ENCODE peak calls at places on chromosomes 3 and 15, in nine cellular contexts. D, C, L, R, X, Y, Q, V and S are unnamed samples.

GRCh38 chr15:69523010-69524001 is 70.7 kb downstream of the RPLP1 start:
- DNase-seq in D (peak; percentile 68), C (peak; percentile 41), L (peak; percentile 66), R (peak; percentile 50), X (peak; percentile 82), Y (peak; percentile 48), Q (peak; percentile 11), V (peak; percentile 49), S (peak; percentile 61)

GRCh38 chr3:124272611-124273151 is 280.8 kb upstream of the ROPN1 start:
- DNase-seq in D (no peak), C (no peak), L (no peak), R (no peak), X (no peak), Y (no peak), Q (no peak), V (no peak), S (no peak)

GRCh38 chr15:80567721-80568157 is 127.4 kb upstream of the ABHD17C start:
- DNase-seq in D (no peak), C (no peak), L (peak; percentile 5), R (peak; percentile 11), X (peak; percentile 76), Y (peak; percentile 38), Q (peak; percentile 1), V (no peak), S (no peak)

GRCh38 chr15:62770752-62771151 is 271.8 kb upstream of the TPM1 start:
- DNase-seq in D (no peak), C (no peak), L (no peak), R (no peak), X (no peak), Y (no peak), Q (no peak), V (no peak), S (no peak)

GRCh38 chr3:71087109-71088018 is 496.2 kb downstream of the FOXP1 start:
- DNase-seq in D (no peak), C (no peak), L (no peak), R (peak; percentile 53), X (no peak), Y (peak; percentile 51), Q (peak; percentile 85), V (peak; percentile 91), S (no peak)

GRCh38 chr3:143016321-143016972 is 15.1 kb downstream of the U2SURP start:
- DNase-seq in D (no peak), C (no peak), L (no peak), R (no peak), X (no peak), Y (peak; percentile 41), Q (peak; percentile 15), V (peak; percentile 9), S (no peak)

GRCh38 chr3:155024006-155024638 is 56.0 kb upstream of the MME start:
- DNase-seq in D (no peak), C (no peak), L (no peak), R (no peak), X (no peak), Y (no peak), Q (no peak), V (no peak), S (no peak)

GRCh38 chr15:52527898-52528464 is 699 bp downstream of the MYO5A start:
- DNase-seq in D (peak; percentile 59), C (peak; percentile 21), L (peak; percentile 27), R (no peak), X (peak; percentile 64), Y (peak; percentile 61), Q (no peak), V (peak; percentile 24), S (no peak)

GRCh38 chr15:25863067-25863967 is at the start of gene ATP10A:
- DNase-seq in D (peak; percentile 52), C (peak; percentile 29), L (no peak), R (no peak), X (no peak), Y (no peak), Q (no peak), V (peak; percentile 44), S (no peak)

GRCh38 chr3:89368846-89369245 is 261.4 kb downstream of the EPHA3 start:
- DNase-seq in D (no peak), C (no peak), L (no peak), R (no peak), X (no peak), Y (no peak), Q (no peak), V (no peak), S (no peak)

GRCh38 chr3:157088506-157089454 is 71.2 kb downstream of the CCNL1 start:
- DNase-seq in D (peak; percentile 92), C (peak; percentile 92), L (peak; percentile 93), R (peak; percentile 96), X (no peak), Y (peak; percentile 95), Q (peak; percentile 94), V (peak; percentile 93), S (peak; percentile 80)

GRCh38 chr3:156359337-156359736 is 195.6 kb downstream of the SSR3 start:
- DNase-seq in D (no peak), C (no peak), L (no peak), R (no peak), X (no peak), Y (no peak), Q (no peak), V (no peak), S (no peak)

GRCh38 chr15:43483306-43484128 is 9.4 kb downstream of the TP53BP1 start:
- DNase-seq in D (no peak), C (no peak), L (no peak), R (no peak), X (no peak), Y (peak; percentile 45), Q (peak; percentile 9), V (peak; percentile 26), S (no peak)

GRCh38 chr3:127091376-127091775 is 101.6 kb upstream of the PRR23E start:
- DNase-seq in D (no peak), C (no peak), L (no peak), R (no peak), X (no peak), Y (peak; percentile 26), Q (no peak), V (no peak), S (no peak)

GRCh38 chr3:14847613-14848541 is 29.1 kb downstream of the FGD5 start:
- DNase-seq in D (no peak), C (no peak), L (no peak), R (no peak), X (no peak), Y (peak; percentile 40), Q (no peak), V (no peak), S (no peak)

GRCh38 chr3:16741103-16741758 is 136.0 kb upstream of the DAZL start:
- DNase-seq in D (no peak), C (no peak), L (peak; percentile 26), R (no peak), X (no peak), Y (no peak), Q (no peak), V (no peak), S (no peak)

GRCh38 chr3:132789959-132790358 is 67.8 kb upstream of the NPHP3 start:
- DNase-seq in D (no peak), C (no peak), L (no peak), R (no peak), X (no peak), Y (no peak), Q (no peak), V (no peak), S (no peak)

GRCh38 chr3:21356402-21356801 is 394.6 kb downstream of the ZNF385D start:
- DNase-seq in D (no peak), C (no peak), L (no peak), R (no peak), X (no peak), Y (no peak), Q (no peak), V (no peak), S (no peak)

GRCh38 chr3:113912551-113913246 is 35.1 kb upstream of the ZDHHC23 start:
- DNase-seq in D (peak; percentile 19), C (no peak), L (peak; percentile 14), R (peak; percentile 20), X (no peak), Y (peak; percentile 74), Q (peak; percentile 31), V (peak; percentile 45), S (no peak)

GRCh38 chr15:57312323-57313133 is 63.8 kb upstream of the CGNL1 start:
- DNase-seq in D (no peak), C (no peak), L (no peak), R (no peak), X (no peak), Y (no peak), Q (no peak), V (no peak), S (no peak)